ENCODE peak calls at places on chromosomes 5 and 9, in four cellular contexts. P is posterior vena cava; K is stimulated activated CD8-positive, alpha-beta memory T cell treated with anti-CD3 and anti-CD28 coated beads, Interleukin-15, amount 100 ng/mL, for 24 hours; N is transverse colon. I is an unnamed sample.

GRCh38 chr5:57349214-57349613 is 133.4 kb downstream of the ACTBL2 start:
- DNase-seq in P (no peak), K (no peak), N (no peak), I (no peak)

GRCh38 chr5:57695179-57695578 is 212.6 kb upstream of the ACTBL2 start:
- DNase-seq in P (no peak), K (no peak), N (no peak), I (no peak)

GRCh38 chr9:94861589-94862241 is 135.2 kb downstream of the AOPEP start:
- DNase-seq in P (no peak), K (no peak), N (no peak), I (no peak)

GRCh38 chr9:96854073-96854876 is at the start of gene ZNF782:
- DNase-seq in P (peak), K (peak), N (peak), I (peak)

GRCh38 chr5:64213568-64213967 is 47.9 kb downstream of the RNF180 start:
- DNase-seq in P (no peak), K (no peak), N (no peak), I (no peak)

GRCh38 chr9:109963079-109963478 is 183.1 kb downstream of the PALM2AKAP2 start:
- DNase-seq in P (no peak), K (no peak), N (no peak), I (no peak)

GRCh38 chr5:119220576-119221197 is 135.1 kb upstream of the TNFAIP8 start:
- DNase-seq in P (no peak), K (no peak), N (no peak), I (no peak)

GRCh38 chr9:89635007-89635742 is 30.4 kb downstream of the GADD45G start:
- DNase-seq in P (peak), K (no peak), N (no peak), I (no peak)

GRCh38 chr5:128674837-128675446 is 136.9 kb upstream of the FBN2 start:
- DNase-seq in P (no peak), K (no peak), N (peak), I (no peak)

GRCh38 chr9:4170231-4170630 is 129.6 kb downstream of the GLIS3 start:
- DNase-seq in P (no peak), K (no peak), N (no peak), I (no peak)

GRCh38 chr5:157486861-157487260 is 26.8 kb downstream of the NIPAL4 start:
- DNase-seq in P (no peak), K (no peak), N (no peak), I (no peak)

GRCh38 chr5:68299575-68299974 is 84.0 kb downstream of the PIK3R1 start:
- DNase-seq in P (no peak), K (no peak), N (no peak), I (no peak)

GRCh38 chr9:13395086-13395485 is 115.6 kb upstream of the MPDZ start:
- DNase-seq in P (no peak), K (no peak), N (no peak), I (no peak)

GRCh38 chr5:91049800-91050199 is 333.3 kb downstream of the ARRDC3 start:
- DNase-seq in P (no peak), K (no peak), N (no peak), I (no peak)

GRCh38 chr9:135605238-135605781 is 34.0 kb downstream of the GLT6D1 start:
- DNase-seq in P (peak), K (no peak), N (no peak), I (no peak)

GRCh38 chr5:73030995-73031394 is 75.2 kb downstream of the FCHO2 start:
- DNase-seq in P (no peak), K (no peak), N (no peak), I (no peak)

GRCh38 chr9:89670806-89671434 is 66.1 kb downstream of the GADD45G start:
- DNase-seq in P (no peak), K (no peak), N (no peak), I (no peak)

GRCh38 chr5:168648016-168648415 is 68.8 kb upstream of the PANK3 start:
- DNase-seq in P (no peak), K (no peak), N (no peak), I (no peak)

GRCh38 chr9:129489838-129490582 is 130.9 kb downstream of the C9orf50 start:
- DNase-seq in P (no peak), K (no peak), N (no peak), I (no peak)

GRCh38 chr5:1471240-1471853 is 26.1 kb upstream of the SLC6A3 start:
- DNase-seq in P (no peak), K (no peak), N (no peak), I (no peak)

GRCh38 chr9:71685394-71685793 is 82.9 kb downstream of the CEMIP2 start:
- DNase-seq in P (no peak), K (no peak), N (no peak), I (no peak)

GRCh38 chr5:134140530-134141201 is 26.2 kb downstream of the TCF7 start:
- DNase-seq in P (peak), K (no peak), N (peak), I (no peak)

GRCh38 chr5:103041071-103041676 is 78.8 kb downstream of the GIN1 start:
- DNase-seq in P (no peak), K (no peak), N (no peak), I (no peak)

GRCh38 chr9:89756891-89757537 is 152.2 kb downstream of the GADD45G start:
- DNase-seq in P (peak), K (no peak), N (no peak), I (no peak)

GRCh38 chr9:132518151-132518550 is 64.3 kb upstream of the BARHL1 start:
- DNase-seq in P (peak), K (no peak), N (no peak), I (no peak)

GRCh38 chr5:10654566-10654965 is 90.7 kb downstream of the ANKRD33B start:
- DNase-seq in P (peak), K (no peak), N (no peak), I (no peak)

GRCh38 chr9:77819672-77820071 is 171.6 kb upstream of the GNA14 start:
- DNase-seq in P (no peak), K (no peak), N (no peak), I (no peak)

GRCh38 chr9:137380606-137381005 is 42.4 kb downstream of the EXD3 start:
- DNase-seq in P (no peak), K (no peak), N (no peak), I (no peak)

GRCh38 chr5:69414885-69415583 is at the start of gene MARVELD2:
- DNase-seq in P (peak), K (peak), N (peak), I (no peak)

GRCh38 chr5:159819671-159820411 is 96.4 kb upstream of the ADRA1B start:
- DNase-seq in P (no peak), K (no peak), N (peak), I (no peak)

GRCh38 chr5:39214912-39215709 is 4.3 kb downstream of the FYB1 start:
- DNase-seq in P (no peak), K (no peak), N (no peak), I (no peak)

I was measured in D721Med.